ENCODE peak calls at places on chromosomes 3 and 15, in four cellular contexts. D is OCI-LY7, Q is hepatocyte, H is HCT116. W is an unnamed sample.

GRCh38 chr15:85030301-85031049 is 48.8 kb downstream of the PDE8A start:
- DNase-seq in H (no peak), Q (peak), D (no peak), W (no peak)

GRCh38 chr15:41017051-41017735 is 63.9 kb downstream of the CHAC1 start:
- DNase-seq in Q (no peak), D (no peak), H (no peak), W (no peak)

GRCh38 chr15:89377842-89378698 is 43.4 kb upstream of the POLG start:
- DNase-seq in D (no peak), Q (peak), H (no peak), W (peak)

GRCh38 chr3:178036745-178037144 is 499.5 kb upstream of the KCNMB2 start:
- DNase-seq in Q (no peak), H (no peak), D (no peak), W (no peak)

GRCh38 chr15:97972366-97972765 is 11.9 kb downstream of the ARRDC4 start:
- DNase-seq in Q (no peak), D (no peak), H (no peak), W (no peak)

GRCh38 chr3:178810173-178810572 is 261.4 kb downstream of the ZMAT3 start:
- DNase-seq in H (no peak), D (no peak), Q (no peak), W (peak)

GRCh38 chr3:193190387-193190786 is 50.6 kb upstream of the PLAAT1 start:
- DNase-seq in Q (peak), D (peak), H (peak), W (peak)

GRCh38 chr3:68088216-68088615 is 433.8 kb upstream of the SUCLG2 start:
- DNase-seq in H (no peak), Q (no peak), D (no peak), W (no peak)

GRCh38 chr15:64383760-64384159 is 2.5 kb upstream of the PCLAF start:
- DNase-seq in H (no peak), Q (no peak), D (no peak), W (no peak)

GRCh38 chr15:41347236-41347635 is 14.6 kb downstream of the NUSAP1 start:
- DNase-seq in D (no peak), H (no peak), Q (no peak), W (no peak)

GRCh38 chr3:9947025-9947995 is 4.9 kb downstream of the PRRT3 start:
- DNase-seq in D (no peak), H (peak), Q (peak), W (peak)

DNA sequence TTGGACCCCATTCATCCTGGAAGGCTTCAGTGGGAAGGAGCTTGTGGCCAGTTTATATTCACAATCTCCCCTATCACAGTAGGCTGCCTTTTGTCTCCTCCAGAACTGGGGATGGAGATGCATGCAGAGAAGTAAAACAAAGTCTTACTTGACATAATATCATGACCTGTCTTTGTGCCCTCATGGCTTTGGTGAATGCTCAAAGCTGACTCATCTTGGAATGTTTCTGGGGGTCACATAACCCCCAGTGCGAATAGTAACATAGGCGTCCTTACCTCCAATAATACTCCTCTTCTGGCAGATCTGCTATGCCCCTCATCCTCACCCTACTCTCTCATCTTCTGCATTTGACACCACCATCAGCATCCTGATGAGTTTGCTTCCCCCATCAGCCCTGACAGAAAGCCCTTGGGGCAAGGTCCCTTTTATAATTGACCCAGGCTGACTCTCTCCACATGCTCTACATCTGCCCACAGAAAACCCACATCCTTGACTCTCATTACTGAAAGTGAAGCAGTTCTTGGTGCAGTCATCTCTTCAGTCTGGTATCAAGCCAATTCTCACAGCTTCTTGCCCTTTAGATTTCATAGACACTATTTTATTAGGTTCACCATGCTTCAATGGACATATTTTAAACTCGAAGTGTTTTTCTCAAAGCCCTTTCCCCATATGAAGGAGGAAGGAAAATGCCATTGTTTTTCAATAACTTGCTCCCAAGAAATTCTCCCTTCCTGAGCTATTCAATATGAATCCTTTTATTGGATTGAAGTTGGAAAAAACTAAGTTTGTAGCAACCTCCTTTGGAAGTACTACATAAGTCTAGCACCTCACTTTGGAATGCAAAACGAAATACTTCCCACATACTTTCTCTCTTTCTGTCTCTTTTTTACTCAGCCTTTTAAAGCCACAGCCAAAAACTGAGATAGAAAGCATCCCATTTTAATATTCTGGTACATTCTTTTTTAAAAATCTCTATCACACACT is 36.6 kb downstream of the OSTN start:
- DNase-seq in D (no peak), Q (no peak), H (no peak), W (no peak)
- H3K4me3 ChIP-seq in D (no peak), Q (no peak), H (no peak), W (no peak)

DNA sequence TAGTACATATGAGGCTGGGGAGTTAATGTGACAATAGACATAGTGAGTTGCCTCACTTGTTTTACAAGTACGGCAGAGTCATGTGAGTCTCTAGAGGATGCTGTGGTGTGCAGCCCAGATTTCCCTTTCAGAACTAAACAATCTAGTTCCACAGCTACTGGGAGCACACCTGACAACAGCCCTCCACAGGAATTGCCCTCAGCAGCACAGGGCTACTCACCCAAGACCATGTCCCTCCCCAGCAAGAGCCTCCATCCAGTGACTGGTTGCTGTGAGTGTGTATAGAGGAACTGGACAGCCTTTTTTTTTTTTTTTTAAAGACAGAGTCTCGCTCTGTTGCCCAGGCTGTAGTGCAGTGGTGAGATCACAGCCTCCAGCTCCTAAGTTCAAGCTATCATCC is 40.2 kb upstream of the UBE2E2 start:
- DNase-seq in Q (peak), D (peak), H (no peak), W (no peak)
- H3K4me2 ChIP-seq in Q (no peak), D (peak), H (no peak), W (no peak)

GRCh38 chr3:22269827-22270226 is 518.8 kb upstream of the ZNF385D start:
- DNase-seq in D (no peak), H (no peak), Q (no peak), W (no peak)
- TF ChIP-seq EZH2phosphoT487 in D (no peak), H (no peak), Q (no peak), W (no peak)

GRCh38 chr3:71226565-71227281 is 356.8 kb downstream of the FOXP1 start:
- DNase-seq in D (no peak), H (no peak), Q (no peak), W (no peak)
- H3K4me3 ChIP-seq in D (no peak), H (no peak), Q (no peak), W (no peak)